ENCODE peak calls at places on chromosomes 6 and 20, in eight cellular contexts. One of them, this sample, is unnamed.

GRCh38 chr6:84867521-84867920 is 103.1 kb upstream of the TBX18 start:
- DNase-seq in stimulated activated CD4-positive, alpha-beta T cell treated with anti-CD3 and anti-CD28 coated beads, Interleukin-15, amount 100 ng/mL, for 1 hour: no peak
- DNase-seq in brain microvascular endothelial cell: peak; percentile 83
- DNase-seq in astrocyte of the cerebellum: no peak
- DNase-seq in iPS-NIHi11: no peak
- DNase-seq in naive thymus-derived CD4-positive, alpha-beta T cell: no peak
- DNase-seq in HT-29: no peak
- DNase-seq in activated naive CD8-positive, alpha-beta T cell treated with anti-CD3 and anti-CD28 coated beads, Interleukin-2, amount 50 U/mL, for 24 hours: no peak
- DNase-seq in this sample: no peak

GRCh38 chr20:22597303-22597702 is 12.9 kb upstream of the FOXA2 start:
- DNase-seq in stimulated activated CD4-positive, alpha-beta T cell treated with anti-CD3 and anti-CD28 coated beads, Interleukin-15, amount 100 ng/mL, for 1 hour: no peak
- DNase-seq in brain microvascular endothelial cell: no peak
- DNase-seq in astrocyte of the cerebellum: no peak
- DNase-seq in iPS-NIHi11: no peak
- DNase-seq in naive thymus-derived CD4-positive, alpha-beta T cell: no peak
- DNase-seq in HT-29: no peak
- DNase-seq in activated naive CD8-positive, alpha-beta T cell treated with anti-CD3 and anti-CD28 coated beads, Interleukin-2, amount 50 U/mL, for 24 hours: no peak
- DNase-seq in this sample: no peak

GRCh38 chr6:72911463-72912153 is 289.7 kb downstream of the KCNQ5 start:
- DNase-seq in stimulated activated CD4-positive, alpha-beta T cell treated with anti-CD3 and anti-CD28 coated beads, Interleukin-15, amount 100 ng/mL, for 1 hour: no peak
- DNase-seq in brain microvascular endothelial cell: no peak
- DNase-seq in astrocyte of the cerebellum: peak; percentile 79
- DNase-seq in iPS-NIHi11: no peak
- DNase-seq in naive thymus-derived CD4-positive, alpha-beta T cell: no peak
- DNase-seq in HT-29: no peak
- DNase-seq in activated naive CD8-positive, alpha-beta T cell treated with anti-CD3 and anti-CD28 coated beads, Interleukin-2, amount 50 U/mL, for 24 hours: no peak
- DNase-seq in this sample: no peak

GRCh38 chr6:129209355-129209754 is 326.4 kb downstream of the LAMA2 start:
- DNase-seq in stimulated activated CD4-positive, alpha-beta T cell treated with anti-CD3 and anti-CD28 coated beads, Interleukin-15, amount 100 ng/mL, for 1 hour: no peak
- DNase-seq in brain microvascular endothelial cell: no peak
- DNase-seq in astrocyte of the cerebellum: no peak
- DNase-seq in iPS-NIHi11: no peak
- DNase-seq in naive thymus-derived CD4-positive, alpha-beta T cell: no peak
- DNase-seq in HT-29: no peak
- DNase-seq in activated naive CD8-positive, alpha-beta T cell treated with anti-CD3 and anti-CD28 coated beads, Interleukin-2, amount 50 U/mL, for 24 hours: no peak
- DNase-seq in this sample: no peak

GRCh38 chr20:17504326-17504897 is 26.8 kb downstream of the BFSP1 start:
- DNase-seq in stimulated activated CD4-positive, alpha-beta T cell treated with anti-CD3 and anti-CD28 coated beads, Interleukin-15, amount 100 ng/mL, for 1 hour: no peak
- DNase-seq in brain microvascular endothelial cell: no peak
- DNase-seq in astrocyte of the cerebellum: no peak
- DNase-seq in iPS-NIHi11: peak; percentile 37
- DNase-seq in naive thymus-derived CD4-positive, alpha-beta T cell: peak; percentile 13
- DNase-seq in HT-29: no peak
- DNase-seq in activated naive CD8-positive, alpha-beta T cell treated with anti-CD3 and anti-CD28 coated beads, Interleukin-2, amount 50 U/mL, for 24 hours: no peak
- DNase-seq in this sample: no peak

GRCh38 chr6:74870403-74870802 is 335.4 kb downstream of the COL12A1 start:
- DNase-seq in stimulated activated CD4-positive, alpha-beta T cell treated with anti-CD3 and anti-CD28 coated beads, Interleukin-15, amount 100 ng/mL, for 1 hour: no peak
- DNase-seq in brain microvascular endothelial cell: peak; percentile 49
- DNase-seq in astrocyte of the cerebellum: no peak
- DNase-seq in iPS-NIHi11: no peak
- DNase-seq in naive thymus-derived CD4-positive, alpha-beta T cell: no peak
- DNase-seq in HT-29: peak; percentile 76
- DNase-seq in activated naive CD8-positive, alpha-beta T cell treated with anti-CD3 and anti-CD28 coated beads, Interleukin-2, amount 50 U/mL, for 24 hours: no peak
- DNase-seq in this sample: no peak

GRCh38 chr20:17871181-17871580 is 97.4 kb downstream of the SNX5 start:
- DNase-seq in stimulated activated CD4-positive, alpha-beta T cell treated with anti-CD3 and anti-CD28 coated beads, Interleukin-15, amount 100 ng/mL, for 1 hour: no peak
- DNase-seq in brain microvascular endothelial cell: peak; percentile 36
- DNase-seq in astrocyte of the cerebellum: no peak
- DNase-seq in iPS-NIHi11: peak; percentile 52
- DNase-seq in naive thymus-derived CD4-positive, alpha-beta T cell: no peak
- DNase-seq in HT-29: no peak
- DNase-seq in activated naive CD8-positive, alpha-beta T cell treated with anti-CD3 and anti-CD28 coated beads, Interleukin-2, amount 50 U/mL, for 24 hours: no peak
- DNase-seq in this sample: no peak

GRCh38 chr6:86937219-86938079 is at the start of gene HTR1E:
- DNase-seq in stimulated activated CD4-positive, alpha-beta T cell treated with anti-CD3 and anti-CD28 coated beads, Interleukin-15, amount 100 ng/mL, for 1 hour: no peak
- DNase-seq in brain microvascular endothelial cell: peak; percentile 31
- DNase-seq in astrocyte of the cerebellum: no peak
- DNase-seq in iPS-NIHi11: peak; percentile 79
- DNase-seq in naive thymus-derived CD4-positive, alpha-beta T cell: no peak
- DNase-seq in HT-29: peak; percentile 30
- DNase-seq in activated naive CD8-positive, alpha-beta T cell treated with anti-CD3 and anti-CD28 coated beads, Interleukin-2, amount 50 U/mL, for 24 hours: peak; percentile 3
- DNase-seq in this sample: no peak

GRCh38 chr6:142155895-142156757 is 9.1 kb downstream of the VTA1 start:
- DNase-seq in stimulated activated CD4-positive, alpha-beta T cell treated with anti-CD3 and anti-CD28 coated beads, Interleukin-15, amount 100 ng/mL, for 1 hour: no peak
- DNase-seq in brain microvascular endothelial cell: no peak
- DNase-seq in astrocyte of the cerebellum: no peak
- DNase-seq in iPS-NIHi11: peak; percentile 28
- DNase-seq in naive thymus-derived CD4-positive, alpha-beta T cell: no peak
- DNase-seq in HT-29: peak; percentile 43
- DNase-seq in activated naive CD8-positive, alpha-beta T cell treated with anti-CD3 and anti-CD28 coated beads, Interleukin-2, amount 50 U/mL, for 24 hours: no peak
- DNase-seq in this sample: no peak

GRCh38 chr20:49210101-49210749 is 9.0 kb upstream of the DDX27 start:
- DNase-seq in stimulated activated CD4-positive, alpha-beta T cell treated with anti-CD3 and anti-CD28 coated beads, Interleukin-15, amount 100 ng/mL, for 1 hour: no peak
- DNase-seq in brain microvascular endothelial cell: no peak
- DNase-seq in astrocyte of the cerebellum: no peak
- DNase-seq in iPS-NIHi11: no peak
- DNase-seq in naive thymus-derived CD4-positive, alpha-beta T cell: no peak
- DNase-seq in HT-29: no peak
- DNase-seq in activated naive CD8-positive, alpha-beta T cell treated with anti-CD3 and anti-CD28 coated beads, Interleukin-2, amount 50 U/mL, for 24 hours: no peak
- DNase-seq in this sample: no peak

GRCh38 chr6:37851997-37852524 is 32.5 kb downstream of the ZFAND3 start:
- DNase-seq in stimulated activated CD4-positive, alpha-beta T cell treated with anti-CD3 and anti-CD28 coated beads, Interleukin-15, amount 100 ng/mL, for 1 hour: no peak
- DNase-seq in brain microvascular endothelial cell: no peak
- DNase-seq in astrocyte of the cerebellum: no peak
- DNase-seq in iPS-NIHi11: no peak
- DNase-seq in naive thymus-derived CD4-positive, alpha-beta T cell: no peak
- DNase-seq in HT-29: no peak
- DNase-seq in activated naive CD8-positive, alpha-beta T cell treated with anti-CD3 and anti-CD28 coated beads, Interleukin-2, amount 50 U/mL, for 24 hours: no peak
- DNase-seq in this sample: no peak

GRCh38 chr6:42138630-42139619 is 3.5 kb downstream of the C6orf132 start:
- DNase-seq in stimulated activated CD4-positive, alpha-beta T cell treated with anti-CD3 and anti-CD28 coated beads, Interleukin-15, amount 100 ng/mL, for 1 hour: no peak
- DNase-seq in brain microvascular endothelial cell: no peak
- DNase-seq in astrocyte of the cerebellum: no peak
- DNase-seq in iPS-NIHi11: peak; percentile 48
- DNase-seq in naive thymus-derived CD4-positive, alpha-beta T cell: no peak
- DNase-seq in HT-29: peak; percentile 62
- DNase-seq in activated naive CD8-positive, alpha-beta T cell treated with anti-CD3 and anti-CD28 coated beads, Interleukin-2, amount 50 U/mL, for 24 hours: no peak
- DNase-seq in this sample: no peak

GRCh38 chr20:63873477-63873971 is 8.5 kb downstream of the TPD52L2 start:
- DNase-seq in stimulated activated CD4-positive, alpha-beta T cell treated with anti-CD3 and anti-CD28 coated beads, Interleukin-15, amount 100 ng/mL, for 1 hour: no peak
- DNase-seq in brain microvascular endothelial cell: peak; percentile 69
- DNase-seq in astrocyte of the cerebellum: no peak
- DNase-seq in iPS-NIHi11: no peak
- DNase-seq in naive thymus-derived CD4-positive, alpha-beta T cell: no peak
- DNase-seq in HT-29: no peak
- DNase-seq in activated naive CD8-positive, alpha-beta T cell treated with anti-CD3 and anti-CD28 coated beads, Interleukin-2, amount 50 U/mL, for 24 hours: no peak
- DNase-seq in this sample: no peak

GRCh38 chr6:74690365-74690764 is 515.5 kb downstream of the COL12A1 start:
- DNase-seq in stimulated activated CD4-positive, alpha-beta T cell treated with anti-CD3 and anti-CD28 coated beads, Interleukin-15, amount 100 ng/mL, for 1 hour: no peak
- DNase-seq in brain microvascular endothelial cell: no peak
- DNase-seq in astrocyte of the cerebellum: no peak
- DNase-seq in iPS-NIHi11: no peak
- DNase-seq in naive thymus-derived CD4-positive, alpha-beta T cell: no peak
- DNase-seq in HT-29: no peak
- DNase-seq in activated naive CD8-positive, alpha-beta T cell treated with anti-CD3 and anti-CD28 coated beads, Interleukin-2, amount 50 U/mL, for 24 hours: no peak
- DNase-seq in this sample: no peak

GRCh38 chr6:129055796-129056195 is 172.9 kb downstream of the LAMA2 start:
- DNase-seq in stimulated activated CD4-positive, alpha-beta T cell treated with anti-CD3 and anti-CD28 coated beads, Interleukin-15, amount 100 ng/mL, for 1 hour: no peak
- DNase-seq in brain microvascular endothelial cell: no peak
- DNase-seq in astrocyte of the cerebellum: no peak
- DNase-seq in iPS-NIHi11: no peak
- DNase-seq in naive thymus-derived CD4-positive, alpha-beta T cell: no peak
- DNase-seq in HT-29: no peak
- DNase-seq in activated naive CD8-positive, alpha-beta T cell treated with anti-CD3 and anti-CD28 coated beads, Interleukin-2, amount 50 U/mL, for 24 hours: no peak
- DNase-seq in this sample: no peak

GRCh38 chr6:46491789-46492547 is 719 bp upstream of the RCAN2 start:
- DNase-seq in stimulated activated CD4-positive, alpha-beta T cell treated with anti-CD3 and anti-CD28 coated beads, Interleukin-15, amount 100 ng/mL, for 1 hour: no peak
- DNase-seq in brain microvascular endothelial cell: no peak
- DNase-seq in astrocyte of the cerebellum: no peak
- DNase-seq in iPS-NIHi11: peak; percentile 70
- DNase-seq in naive thymus-derived CD4-positive, alpha-beta T cell: peak; percentile 8
- DNase-seq in HT-29: peak; percentile 36
- DNase-seq in activated naive CD8-positive, alpha-beta T cell treated with anti-CD3 and anti-CD28 coated beads, Interleukin-2, amount 50 U/mL, for 24 hours: peak; percentile 10
- DNase-seq in this sample: peak; percentile 26

GRCh38 chr6:21610376-21610775 is 16.8 kb downstream of the SOX4 start:
- DNase-seq in stimulated activated CD4-positive, alpha-beta T cell treated with anti-CD3 and anti-CD28 coated beads, Interleukin-15, amount 100 ng/mL, for 1 hour: no peak
- DNase-seq in brain microvascular endothelial cell: no peak
- DNase-seq in astrocyte of the cerebellum: no peak
- DNase-seq in iPS-NIHi11: no peak
- DNase-seq in naive thymus-derived CD4-positive, alpha-beta T cell: no peak
- DNase-seq in HT-29: no peak
- DNase-seq in activated naive CD8-positive, alpha-beta T cell treated with anti-CD3 and anti-CD28 coated beads, Interleukin-2, amount 50 U/mL, for 24 hours: no peak
- DNase-seq in this sample: no peak

GRCh38 chr6:13486679-13487121 is 700 bp downstream of the GFOD1 start:
- DNase-seq in stimulated activated CD4-positive, alpha-beta T cell treated with anti-CD3 and anti-CD28 coated beads, Interleukin-15, amount 100 ng/mL, for 1 hour: no peak
- DNase-seq in brain microvascular endothelial cell: peak; percentile 60
- DNase-seq in astrocyte of the cerebellum: no peak
- DNase-seq in iPS-NIHi11: peak; percentile 45
- DNase-seq in naive thymus-derived CD4-positive, alpha-beta T cell: peak; percentile 44
- DNase-seq in HT-29: peak; percentile 64
- DNase-seq in activated naive CD8-positive, alpha-beta T cell treated with anti-CD3 and anti-CD28 coated beads, Interleukin-2, amount 50 U/mL, for 24 hours: peak; percentile 72
- DNase-seq in this sample: peak; percentile 27

GRCh38 chr6:116059713-116060571 is 749 bp downstream of the FRK start:
- DNase-seq in stimulated activated CD4-positive, alpha-beta T cell treated with anti-CD3 and anti-CD28 coated beads, Interleukin-15, amount 100 ng/mL, for 1 hour: no peak
- DNase-seq in brain microvascular endothelial cell: no peak
- DNase-seq in astrocyte of the cerebellum: no peak
- DNase-seq in iPS-NIHi11: no peak
- DNase-seq in naive thymus-derived CD4-positive, alpha-beta T cell: no peak
- DNase-seq in HT-29: peak; percentile 73
- DNase-seq in activated naive CD8-positive, alpha-beta T cell treated with anti-CD3 and anti-CD28 coated beads, Interleukin-2, amount 50 U/mL, for 24 hours: no peak
- DNase-seq in this sample: peak; percentile 18

GRCh38 chr6:43869792-43870659 is 100.0 kb downstream of the VEGFA start:
- DNase-seq in stimulated activated CD4-positive, alpha-beta T cell treated with anti-CD3 and anti-CD28 coated beads, Interleukin-15, amount 100 ng/mL, for 1 hour: no peak
- DNase-seq in brain microvascular endothelial cell: no peak
- DNase-seq in astrocyte of the cerebellum: no peak
- DNase-seq in iPS-NIHi11: no peak
- DNase-seq in naive thymus-derived CD4-positive, alpha-beta T cell: no peak
- DNase-seq in HT-29: no peak
- DNase-seq in activated naive CD8-positive, alpha-beta T cell treated with anti-CD3 and anti-CD28 coated beads, Interleukin-2, amount 50 U/mL, for 24 hours: no peak
- DNase-seq in this sample: no peak

GRCh38 chr20:21936261-21936660 is 230.8 kb downstream of the PAX1 start:
- DNase-seq in stimulated activated CD4-positive, alpha-beta T cell treated with anti-CD3 and anti-CD28 coated beads, Interleukin-15, amount 100 ng/mL, for 1 hour: no peak
- DNase-seq in brain microvascular endothelial cell: no peak
- DNase-seq in astrocyte of the cerebellum: no peak
- DNase-seq in iPS-NIHi11: no peak
- DNase-seq in naive thymus-derived CD4-positive, alpha-beta T cell: no peak
- DNase-seq in HT-29: no peak
- DNase-seq in activated naive CD8-positive, alpha-beta T cell treated with anti-CD3 and anti-CD28 coated beads, Interleukin-2, amount 50 U/mL, for 24 hours: no peak
- DNase-seq in this sample: no peak

GRCh38 chr6:134689177-134689576 is 260.7 kb downstream of the ALDH8A1 start:
- DNase-seq in stimulated activated CD4-positive, alpha-beta T cell treated with anti-CD3 and anti-CD28 coated beads, Interleukin-15, amount 100 ng/mL, for 1 hour: no peak
- DNase-seq in brain microvascular endothelial cell: no peak
- DNase-seq in astrocyte of the cerebellum: no peak
- DNase-seq in iPS-NIHi11: no peak
- DNase-seq in naive thymus-derived CD4-positive, alpha-beta T cell: no peak
- DNase-seq in HT-29: no peak
- DNase-seq in activated naive CD8-positive, alpha-beta T cell treated with anti-CD3 and anti-CD28 coated beads, Interleukin-2, amount 50 U/mL, for 24 hours: no peak
- DNase-seq in this sample: peak; percentile 20

GRCh38 chr20:58017237-58017969 is 211.1 kb downstream of the ANKRD60 start:
- DNase-seq in stimulated activated CD4-positive, alpha-beta T cell treated with anti-CD3 and anti-CD28 coated beads, Interleukin-15, amount 100 ng/mL, for 1 hour: no peak
- DNase-seq in brain microvascular endothelial cell: peak; percentile 69
- DNase-seq in astrocyte of the cerebellum: no peak
- DNase-seq in iPS-NIHi11: no peak
- DNase-seq in naive thymus-derived CD4-positive, alpha-beta T cell: no peak
- DNase-seq in HT-29: peak; percentile 93
- DNase-seq in activated naive CD8-positive, alpha-beta T cell treated with anti-CD3 and anti-CD28 coated beads, Interleukin-2, amount 50 U/mL, for 24 hours: no peak
- DNase-seq in this sample: no peak

GRCh38 chr6:74925683-74926082 is 280.2 kb downstream of the COL12A1 start:
- DNase-seq in stimulated activated CD4-positive, alpha-beta T cell treated with anti-CD3 and anti-CD28 coated beads, Interleukin-15, amount 100 ng/mL, for 1 hour: no peak
- DNase-seq in brain microvascular endothelial cell: no peak
- DNase-seq in astrocyte of the cerebellum: no peak
- DNase-seq in iPS-NIHi11: no peak
- DNase-seq in naive thymus-derived CD4-positive, alpha-beta T cell: no peak
- DNase-seq in HT-29: no peak
- DNase-seq in activated naive CD8-positive, alpha-beta T cell treated with anti-CD3 and anti-CD28 coated beads, Interleukin-2, amount 50 U/mL, for 24 hours: no peak
- DNase-seq in this sample: no peak

GRCh38 chr6:48560408-48560807 is 449.4 kb upstream of the PTCHD4 start:
- DNase-seq in stimulated activated CD4-positive, alpha-beta T cell treated with anti-CD3 and anti-CD28 coated beads, Interleukin-15, amount 100 ng/mL, for 1 hour: no peak
- DNase-seq in brain microvascular endothelial cell: peak; percentile 65
- DNase-seq in astrocyte of the cerebellum: peak; percentile 11
- DNase-seq in iPS-NIHi11: no peak
- DNase-seq in naive thymus-derived CD4-positive, alpha-beta T cell: no peak
- DNase-seq in HT-29: peak; percentile 14
- DNase-seq in activated naive CD8-positive, alpha-beta T cell treated with anti-CD3 and anti-CD28 coated beads, Interleukin-2, amount 50 U/mL, for 24 hours: no peak
- DNase-seq in this sample: no peak

GRCh38 chr20:59560588-59561227 is 43.6 kb upstream of the PHACTR3 start:
- DNase-seq in stimulated activated CD4-positive, alpha-beta T cell treated with anti-CD3 and anti-CD28 coated beads, Interleukin-15, amount 100 ng/mL, for 1 hour: no peak
- DNase-seq in brain microvascular endothelial cell: peak; percentile 14
- DNase-seq in astrocyte of the cerebellum: no peak
- DNase-seq in iPS-NIHi11: peak; percentile 70
- DNase-seq in naive thymus-derived CD4-positive, alpha-beta T cell: no peak
- DNase-seq in HT-29: peak; percentile 48
- DNase-seq in activated naive CD8-positive, alpha-beta T cell treated with anti-CD3 and anti-CD28 coated beads, Interleukin-2, amount 50 U/mL, for 24 hours: no peak
- DNase-seq in this sample: no peak

GRCh38 chr6:3573670-3574069 is 116.8 kb upstream of the SLC22A23 start:
- DNase-seq in stimulated activated CD4-positive, alpha-beta T cell treated with anti-CD3 and anti-CD28 coated beads, Interleukin-15, amount 100 ng/mL, for 1 hour: no peak
- DNase-seq in brain microvascular endothelial cell: no peak
- DNase-seq in astrocyte of the cerebellum: no peak
- DNase-seq in iPS-NIHi11: no peak
- DNase-seq in naive thymus-derived CD4-positive, alpha-beta T cell: no peak
- DNase-seq in HT-29: no peak
- DNase-seq in activated naive CD8-positive, alpha-beta T cell treated with anti-CD3 and anti-CD28 coated beads, Interleukin-2, amount 50 U/mL, for 24 hours: no peak
- DNase-seq in this sample: no peak

GRCh38 chr6:149988550-149989336 is 25.0 kb downstream of the ULBP1 start:
- DNase-seq in stimulated activated CD4-positive, alpha-beta T cell treated with anti-CD3 and anti-CD28 coated beads, Interleukin-15, amount 100 ng/mL, for 1 hour: no peak
- DNase-seq in brain microvascular endothelial cell: no peak
- DNase-seq in astrocyte of the cerebellum: no peak
- DNase-seq in iPS-NIHi11: peak; percentile 55
- DNase-seq in naive thymus-derived CD4-positive, alpha-beta T cell: no peak
- DNase-seq in HT-29: no peak
- DNase-seq in activated naive CD8-positive, alpha-beta T cell treated with anti-CD3 and anti-CD28 coated beads, Interleukin-2, amount 50 U/mL, for 24 hours: no peak
- DNase-seq in this sample: no peak

GRCh38 chr20:24132246-24132645 is 143.7 kb upstream of the GGTLC1 start:
- DNase-seq in stimulated activated CD4-positive, alpha-beta T cell treated with anti-CD3 and anti-CD28 coated beads, Interleukin-15, amount 100 ng/mL, for 1 hour: no peak
- DNase-seq in brain microvascular endothelial cell: no peak
- DNase-seq in astrocyte of the cerebellum: no peak
- DNase-seq in iPS-NIHi11: no peak
- DNase-seq in naive thymus-derived CD4-positive, alpha-beta T cell: no peak
- DNase-seq in HT-29: no peak
- DNase-seq in activated naive CD8-positive, alpha-beta T cell treated with anti-CD3 and anti-CD28 coated beads, Interleukin-2, amount 50 U/mL, for 24 hours: no peak
- DNase-seq in this sample: no peak

GRCh38 chr6:159790947-159791598 is 806 bp downstream of the MRPL18 start:
- DNase-seq in stimulated activated CD4-positive, alpha-beta T cell treated with anti-CD3 and anti-CD28 coated beads, Interleukin-15, amount 100 ng/mL, for 1 hour: no peak
- DNase-seq in brain microvascular endothelial cell: peak; percentile 1
- DNase-seq in astrocyte of the cerebellum: no peak
- DNase-seq in iPS-NIHi11: no peak
- DNase-seq in naive thymus-derived CD4-positive, alpha-beta T cell: no peak
- DNase-seq in HT-29: peak; percentile 30
- DNase-seq in activated naive CD8-positive, alpha-beta T cell treated with anti-CD3 and anti-CD28 coated beads, Interleukin-2, amount 50 U/mL, for 24 hours: no peak
- DNase-seq in this sample: no peak

GRCh38 chr6:105136433-105137350 is 43.1 kb downstream of the POPDC3 start:
- DNase-seq in stimulated activated CD4-positive, alpha-beta T cell treated with anti-CD3 and anti-CD28 coated beads, Interleukin-15, amount 100 ng/mL, for 1 hour: no peak
- DNase-seq in brain microvascular endothelial cell: peak; percentile 25
- DNase-seq in astrocyte of the cerebellum: peak; percentile 27
- DNase-seq in iPS-NIHi11: peak; percentile 97
- DNase-seq in naive thymus-derived CD4-positive, alpha-beta T cell: peak; percentile 9
- DNase-seq in HT-29: no peak
- DNase-seq in activated naive CD8-positive, alpha-beta T cell treated with anti-CD3 and anti-CD28 coated beads, Interleukin-2, amount 50 U/mL, for 24 hours: peak; percentile 15
- DNase-seq in this sample: peak; percentile 70

GRCh38 chr6:115071962-115072361 is 729.1 kb upstream of the HS3ST5 start:
- DNase-seq in stimulated activated CD4-positive, alpha-beta T cell treated with anti-CD3 and anti-CD28 coated beads, Interleukin-15, amount 100 ng/mL, for 1 hour: no peak
- DNase-seq in brain microvascular endothelial cell: no peak
- DNase-seq in astrocyte of the cerebellum: no peak
- DNase-seq in iPS-NIHi11: no peak
- DNase-seq in naive thymus-derived CD4-positive, alpha-beta T cell: no peak
- DNase-seq in HT-29: no peak
- DNase-seq in activated naive CD8-positive, alpha-beta T cell treated with anti-CD3 and anti-CD28 coated beads, Interleukin-2, amount 50 U/mL, for 24 hours: no peak
- DNase-seq in this sample: no peak